ENCODE peak calls at places on chromosome 1, in seven cellular contexts. One of them, this sample, is unnamed.

GRCh38 chr1:83026745-83027144 is 972.2 kb downstream of the TTLL7 start:
- DNase-seq in H9: no peak
- DNase-seq in esophagus squamous epithelium: no peak
- DNase-seq in neural crest cell: no peak
- DNase-seq in AG09319: no peak
- DNase-seq in lower leg skin: no peak
- DNase-seq in neural progenitor cell: no peak
- DNase-seq in this sample: no peak

GRCh38 chr1:206757524-206758266 is 12.9 kb upstream of the IL19 start:
- DNase-seq in H9: no peak
- DNase-seq in esophagus squamous epithelium: no peak
- DNase-seq in neural crest cell: no peak
- DNase-seq in AG09319: no peak
- DNase-seq in lower leg skin: no peak
- DNase-seq in neural progenitor cell: no peak
- DNase-seq in this sample: no peak

GRCh38 chr1:78005755-78006154 is 1.0 kb downstream of the DNAJB4 start:
- DNase-seq in H9: no peak
- DNase-seq in esophagus squamous epithelium: no peak
- DNase-seq in neural crest cell: no peak
- DNase-seq in AG09319: peak
- DNase-seq in lower leg skin: no peak
- DNase-seq in neural progenitor cell: no peak
- DNase-seq in this sample: no peak

GRCh38 chr1:60428161-60428560 is 354.6 kb upstream of the C1orf87 start:
- DNase-seq in H9: no peak
- DNase-seq in esophagus squamous epithelium: no peak
- DNase-seq in neural crest cell: no peak
- DNase-seq in AG09319: no peak
- DNase-seq in lower leg skin: no peak
- DNase-seq in neural progenitor cell: no peak
- DNase-seq in this sample: no peak

GRCh38 chr1:192788184-192788583 is 20.7 kb upstream of the RGS2 start:
- DNase-seq in H9: peak
- DNase-seq in esophagus squamous epithelium: no peak
- DNase-seq in neural crest cell: no peak
- DNase-seq in AG09319: no peak
- DNase-seq in lower leg skin: peak
- DNase-seq in neural progenitor cell: peak
- DNase-seq in this sample: no peak

GRCh38 chr1:231460614-231461013 is 38.5 kb upstream of the EGLN1 start:
- DNase-seq in H9: no peak
- DNase-seq in esophagus squamous epithelium: no peak
- DNase-seq in neural crest cell: no peak
- DNase-seq in AG09319: no peak
- DNase-seq in lower leg skin: no peak
- DNase-seq in neural progenitor cell: no peak
- DNase-seq in this sample: peak

GRCh38 chr1:199759268-199759724 is 268.2 kb upstream of the NR5A2 start:
- DNase-seq in H9: no peak
- DNase-seq in esophagus squamous epithelium: no peak
- DNase-seq in neural crest cell: no peak
- DNase-seq in AG09319: no peak
- DNase-seq in lower leg skin: no peak
- DNase-seq in neural progenitor cell: no peak
- DNase-seq in this sample: no peak

GRCh38 chr1:151145158-151146071 is 1.0 kb downstream of the SEMA6C start:
- DNase-seq in H9: no peak
- DNase-seq in esophagus squamous epithelium: no peak
- DNase-seq in neural crest cell: peak
- DNase-seq in AG09319: no peak
- DNase-seq in lower leg skin: peak
- DNase-seq in neural progenitor cell: peak
- DNase-seq in this sample: no peak

DNA sequence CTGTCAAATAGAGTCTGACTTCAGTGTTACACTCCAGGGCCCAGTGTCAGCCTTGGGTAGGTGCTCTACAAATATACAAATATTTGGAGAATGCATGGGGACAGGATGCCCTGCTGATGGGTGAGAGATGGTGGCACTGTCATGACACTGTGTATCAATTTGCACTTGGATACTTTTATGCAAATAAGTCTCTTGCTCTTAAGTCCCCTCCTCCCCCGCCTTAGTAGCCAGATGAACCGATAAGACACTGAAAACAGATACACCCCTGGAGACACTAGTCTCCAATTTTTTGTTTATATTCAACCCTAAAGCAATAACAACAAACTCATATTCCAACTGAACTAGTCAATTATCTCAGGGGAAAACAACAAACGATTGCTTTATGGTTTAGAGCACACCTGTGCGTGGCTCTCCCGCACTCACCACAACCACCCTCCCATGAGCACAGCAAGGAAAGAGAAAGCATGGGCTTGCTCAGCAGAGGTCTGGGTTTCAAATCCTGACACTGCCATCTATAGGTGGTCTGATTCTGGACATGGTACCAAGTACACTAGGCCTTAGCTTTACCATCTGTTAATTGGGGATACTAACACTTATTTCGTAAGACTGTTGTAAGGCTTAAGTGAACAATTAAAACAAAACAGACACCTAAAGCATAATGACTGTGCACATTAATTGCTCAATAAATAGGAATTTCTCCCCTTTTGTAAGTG is 50.3 kb downstream of the HIVEP3 start:
- DNase-seq in H9: no peak
- DNase-seq in esophagus squamous epithelium: no peak
- DNase-seq in neural crest cell: no peak
- DNase-seq in AG09319: no peak
- DNase-seq in lower leg skin: no peak
- DNase-seq in neural progenitor cell: no peak
- DNase-seq in this sample: peak
- TF ChIP-seq CTCF in H9: peak
- TF ChIP-seq CTCF in esophagus squamous epithelium: no peak
- TF ChIP-seq CTCF in neural crest cell: no peak
- TF ChIP-seq CTCF in AG09319: no peak
- TF ChIP-seq CTCF in lower leg skin: no peak
- TF ChIP-seq CTCF in neural progenitor cell: peak
- TF ChIP-seq CTCF in this sample: peak

DNA sequence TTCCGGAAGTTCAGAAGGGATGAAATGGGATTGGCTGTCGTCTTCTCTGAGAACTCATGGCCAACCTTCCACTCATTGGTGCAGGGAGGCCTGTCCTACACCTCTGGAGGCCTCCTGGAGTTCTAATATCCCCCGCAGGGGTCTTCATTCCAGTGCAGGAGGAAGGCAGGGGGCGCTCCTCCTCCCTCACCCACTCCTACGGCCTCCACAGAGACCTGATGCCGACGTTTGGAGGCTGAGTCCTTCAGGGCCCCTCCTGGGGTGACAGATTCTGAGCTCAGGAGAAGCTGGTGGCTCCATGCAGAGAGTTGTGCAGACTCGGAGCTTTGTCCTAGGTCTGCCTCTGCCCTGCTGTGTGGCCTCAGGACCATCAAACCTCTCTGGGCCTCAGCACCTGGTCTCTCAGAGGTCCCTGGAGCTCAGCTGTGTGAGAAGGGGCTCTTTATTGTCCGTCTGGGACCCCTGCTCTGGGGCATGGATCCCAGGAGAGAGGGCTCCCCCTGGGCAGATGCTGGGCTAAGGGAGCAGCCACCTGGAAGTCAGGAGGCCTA is 102.3 kb upstream of the WNT4 start:
- DNase-seq in H9: no peak
- DNase-seq in esophagus squamous epithelium: no peak
- DNase-seq in neural crest cell: no peak
- DNase-seq in AG09319: no peak
- DNase-seq in lower leg skin: no peak
- DNase-seq in neural progenitor cell: no peak
- DNase-seq in this sample: no peak
- TF ChIP-seq CTCF in H9: peak
- TF ChIP-seq CTCF in esophagus squamous epithelium: no peak
- TF ChIP-seq CTCF in neural crest cell: no peak
- TF ChIP-seq CTCF in AG09319: no peak
- TF ChIP-seq CTCF in lower leg skin: no peak
- TF ChIP-seq CTCF in neural progenitor cell: no peak
- TF ChIP-seq CTCF in this sample: no peak

GRCh38 chr1:96969656-96970163 is 248.1 kb downstream of the PTBP2 start:
- DNase-seq in H9: no peak
- DNase-seq in esophagus squamous epithelium: no peak
- DNase-seq in neural crest cell: no peak
- DNase-seq in AG09319: no peak
- DNase-seq in lower leg skin: no peak
- DNase-seq in neural progenitor cell: no peak
- DNase-seq in this sample: no peak
- TF ChIP-seq CTCF in H9: no peak
- TF ChIP-seq CTCF in esophagus squamous epithelium: no peak
- TF ChIP-seq CTCF in neural crest cell: no peak
- TF ChIP-seq CTCF in AG09319: no peak
- TF ChIP-seq CTCF in lower leg skin: no peak
- TF ChIP-seq CTCF in neural progenitor cell: no peak
- TF ChIP-seq CTCF in this sample: no peak

DNA sequence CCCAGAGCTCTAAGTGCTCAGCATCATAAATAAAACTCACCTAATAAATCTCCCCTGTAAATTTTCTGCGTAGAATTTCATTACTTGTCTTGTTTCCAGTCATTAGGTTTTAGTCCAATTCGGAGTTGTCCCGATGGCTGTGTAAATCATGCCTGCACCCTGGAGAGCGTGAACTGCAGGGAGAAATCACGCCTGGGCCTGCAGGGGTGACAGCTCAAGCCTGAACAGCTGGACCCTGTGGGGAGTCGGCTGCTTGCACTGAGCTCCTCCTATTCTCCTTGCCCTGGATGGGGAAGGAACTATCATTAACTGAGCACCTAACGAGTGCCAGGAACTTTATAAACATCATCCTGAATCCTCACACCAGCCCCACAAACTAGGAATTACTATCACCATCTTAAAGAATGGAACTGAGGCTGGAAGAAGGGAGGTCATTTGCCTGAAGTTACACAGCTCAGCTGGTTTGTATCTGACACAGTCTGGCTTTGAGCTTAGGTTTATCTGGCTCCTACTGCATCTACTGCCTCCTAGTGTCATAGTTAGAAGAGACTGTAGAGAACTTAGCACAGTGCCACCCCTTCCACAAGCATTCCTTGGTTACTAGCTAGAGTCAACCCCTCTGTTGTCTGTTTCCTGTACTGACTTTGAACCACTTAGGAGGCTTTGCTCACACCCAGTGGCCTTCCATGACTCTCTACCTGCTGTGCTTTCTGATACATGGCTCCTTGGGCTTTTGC is 25.1 kb upstream of the POU3F1 start:
- DNase-seq in H9: no peak
- DNase-seq in esophagus squamous epithelium: no peak
- DNase-seq in neural crest cell: no peak
- DNase-seq in AG09319: no peak
- DNase-seq in lower leg skin: no peak
- DNase-seq in neural progenitor cell: no peak
- DNase-seq in this sample: peak
- TF ChIP-seq CTCF in H9: peak
- TF ChIP-seq CTCF in esophagus squamous epithelium: peak
- TF ChIP-seq CTCF in neural crest cell: peak
- TF ChIP-seq CTCF in AG09319: peak
- TF ChIP-seq CTCF in lower leg skin: no peak
- TF ChIP-seq CTCF in neural progenitor cell: peak
- TF ChIP-seq CTCF in this sample: peak

This sample was measured in GM13977.